ENCODE peak calls at places on chromosomes 11 and 22, in nine cellular contexts. One of them, this sample, is unnamed. For H3K27me3, the result is how much of the 10 kb centered on the place peaks cover.

GRCh38 chr11:2899080-2899783 is 13.7 kb upstream of the CDKN1C start:
- DNase-seq in CD8-positive, alpha-beta memory T cell: no peak
- DNase-seq in tibial artery: peak
- DNase-seq in naive thymus-derived CD4-positive, alpha-beta T cell: no peak
- DNase-seq in heart left ventricle: no peak
- DNase-seq in PC-3: no peak
- DNase-seq in SJSA1: no peak
- DNase-seq in fibroblast of lung: no peak
- DNase-seq in GM23248: no peak
- DNase-seq in this sample: peak

GRCh38 chr22:48761546-48761945 is 1066.1 kb downstream of the BRD1 start:
- DNase-seq in naive thymus-derived CD4-positive, alpha-beta T cell: no peak
- DNase-seq in SJSA1: no peak
- DNase-seq in CD8-positive, alpha-beta memory T cell: no peak
- DNase-seq in PC-3: no peak
- DNase-seq in fibroblast of lung: no peak
- DNase-seq in GM23248: no peak
- DNase-seq in heart left ventricle: no peak
- DNase-seq in tibial artery: peak
- DNase-seq in this sample: peak

GRCh38 chr11:74010306-74010981 is 1.6 kb upstream of the UCP3 start:
- DNase-seq in SJSA1: no peak
- DNase-seq in PC-3: no peak
- DNase-seq in GM23248: no peak
- DNase-seq in CD8-positive, alpha-beta memory T cell: no peak
- DNase-seq in heart left ventricle: no peak
- DNase-seq in naive thymus-derived CD4-positive, alpha-beta T cell: no peak
- DNase-seq in fibroblast of lung: no peak
- DNase-seq in tibial artery: no peak
- DNase-seq in this sample: no peak

GRCh38 chr11:34194576-34195335 is 89.3 kb downstream of the NAT10 start:
- DNase-seq in fibroblast of lung: no peak
- DNase-seq in CD8-positive, alpha-beta memory T cell: no peak
- DNase-seq in naive thymus-derived CD4-positive, alpha-beta T cell: no peak
- DNase-seq in tibial artery: no peak
- DNase-seq in GM23248: no peak
- DNase-seq in PC-3: no peak
- DNase-seq in SJSA1: no peak
- DNase-seq in heart left ventricle: no peak
- DNase-seq in this sample: no peak

GRCh38 chr11:37026326-37026725 is 428.3 kb upstream of the RAG2 start:
- DNase-seq in naive thymus-derived CD4-positive, alpha-beta T cell: no peak
- DNase-seq in heart left ventricle: no peak
- DNase-seq in tibial artery: no peak
- DNase-seq in fibroblast of lung: no peak
- DNase-seq in GM23248: no peak
- DNase-seq in SJSA1: no peak
- DNase-seq in CD8-positive, alpha-beta memory T cell: no peak
- DNase-seq in PC-3: no peak
- DNase-seq in this sample: no peak

GRCh38 chr22:38657248-38657909 is 941 bp downstream of the CBY1 start:
- DNase-seq in fibroblast of lung: peak
- DNase-seq in heart left ventricle: no peak
- DNase-seq in SJSA1: no peak
- DNase-seq in PC-3: peak
- DNase-seq in CD8-positive, alpha-beta memory T cell: peak
- DNase-seq in GM23248: peak
- DNase-seq in tibial artery: no peak
- DNase-seq in naive thymus-derived CD4-positive, alpha-beta T cell: peak
- DNase-seq in this sample: no peak

GRCh38 chr11:19961225-19961624 is 199.1 kb downstream of the DBX1 start:
- DNase-seq in naive thymus-derived CD4-positive, alpha-beta T cell: no peak
- DNase-seq in tibial artery: no peak
- DNase-seq in fibroblast of lung: no peak
- DNase-seq in CD8-positive, alpha-beta memory T cell: no peak
- DNase-seq in PC-3: no peak
- DNase-seq in heart left ventricle: no peak
- DNase-seq in SJSA1: no peak
- DNase-seq in GM23248: no peak
- DNase-seq in this sample: no peak

GRCh38 chr22:22848364-22848866 is 39.2 kb upstream of the IGLL5 start:
- DNase-seq in CD8-positive, alpha-beta memory T cell: peak
- DNase-seq in fibroblast of lung: peak
- DNase-seq in PC-3: peak
- DNase-seq in GM23248: peak
- DNase-seq in heart left ventricle: peak
- DNase-seq in SJSA1: peak
- DNase-seq in naive thymus-derived CD4-positive, alpha-beta T cell: peak
- DNase-seq in tibial artery: peak
- DNase-seq in this sample: peak

GRCh38 chr22:31881867-31882266 is 62.5 kb upstream of the YWHAH start:
- DNase-seq in PC-3: no peak
- DNase-seq in fibroblast of lung: no peak
- DNase-seq in SJSA1: no peak
- DNase-seq in heart left ventricle: no peak
- DNase-seq in CD8-positive, alpha-beta memory T cell: no peak
- DNase-seq in GM23248: no peak
- DNase-seq in tibial artery: no peak
- DNase-seq in naive thymus-derived CD4-positive, alpha-beta T cell: no peak
- DNase-seq in this sample: no peak

GRCh38 chr11:71183878-71184277 is 68.5 kb downstream of the SHANK2 start:
- DNase-seq in naive thymus-derived CD4-positive, alpha-beta T cell: no peak
- DNase-seq in CD8-positive, alpha-beta memory T cell: no peak
- DNase-seq in heart left ventricle: no peak
- DNase-seq in PC-3: no peak
- DNase-seq in tibial artery: peak
- DNase-seq in fibroblast of lung: no peak
- DNase-seq in SJSA1: no peak
- DNase-seq in GM23248: no peak
- DNase-seq in this sample: peak

GRCh38 chr11:1913271-1914060 is 6.0 kb upstream of the TNNT3 start:
- DNase-seq in fibroblast of lung: no peak
- DNase-seq in PC-3: no peak
- DNase-seq in tibial artery: no peak
- DNase-seq in SJSA1: no peak
- DNase-seq in GM23248: no peak
- DNase-seq in heart left ventricle: no peak
- DNase-seq in CD8-positive, alpha-beta memory T cell: no peak
- DNase-seq in naive thymus-derived CD4-positive, alpha-beta T cell: no peak
- DNase-seq in this sample: peak

GRCh38 chr11:94895451-94895850 is 77.9 kb downstream of the CWC15 start:
- DNase-seq in GM23248: peak
- DNase-seq in CD8-positive, alpha-beta memory T cell: no peak
- DNase-seq in SJSA1: no peak
- DNase-seq in fibroblast of lung: peak
- DNase-seq in heart left ventricle: no peak
- DNase-seq in tibial artery: no peak
- DNase-seq in naive thymus-derived CD4-positive, alpha-beta T cell: no peak
- DNase-seq in PC-3: no peak
- DNase-seq in this sample: no peak

GRCh38 chr11:95584180-95584579 is 205.4 kb downstream of the FAM76B start:
- DNase-seq in heart left ventricle: no peak
- DNase-seq in SJSA1: peak
- DNase-seq in tibial artery: no peak
- DNase-seq in PC-3: no peak
- DNase-seq in CD8-positive, alpha-beta memory T cell: no peak
- DNase-seq in fibroblast of lung: peak
- DNase-seq in GM23248: peak
- DNase-seq in naive thymus-derived CD4-positive, alpha-beta T cell: no peak
- DNase-seq in this sample: no peak

GRCh38 chr11:104623518-104623917 is 274.7 kb downstream of the CASP12 start:
- DNase-seq in CD8-positive, alpha-beta memory T cell: no peak
- DNase-seq in naive thymus-derived CD4-positive, alpha-beta T cell: no peak
- DNase-seq in GM23248: peak
- DNase-seq in heart left ventricle: no peak
- DNase-seq in fibroblast of lung: peak
- DNase-seq in PC-3: peak
- DNase-seq in tibial artery: no peak
- DNase-seq in SJSA1: peak
- DNase-seq in this sample: no peak

GRCh38 chr11:720017-720641 is 14.1 kb downstream of the EPS8L2 start:
- DNase-seq in naive thymus-derived CD4-positive, alpha-beta T cell: no peak
- DNase-seq in CD8-positive, alpha-beta memory T cell: no peak
- DNase-seq in GM23248: no peak
- DNase-seq in fibroblast of lung: no peak
- DNase-seq in SJSA1: no peak
- DNase-seq in heart left ventricle: no peak
- DNase-seq in tibial artery: no peak
- DNase-seq in PC-3: no peak
- DNase-seq in this sample: no peak

GRCh38 chr11:57464343-57465181 is 4.2 kb downstream of the RTN4RL2 start:
- DNase-seq in PC-3: no peak
- DNase-seq in heart left ventricle: no peak
- DNase-seq in GM23248: no peak
- DNase-seq in SJSA1: no peak
- DNase-seq in tibial artery: no peak
- DNase-seq in fibroblast of lung: no peak
- DNase-seq in naive thymus-derived CD4-positive, alpha-beta T cell: no peak
- DNase-seq in CD8-positive, alpha-beta memory T cell: no peak
- DNase-seq in this sample: no peak

GRCh38 chr11:66745356-66746235 is 16.6 kb upstream of the SPTBN2 start:
- DNase-seq in naive thymus-derived CD4-positive, alpha-beta T cell: no peak
- DNase-seq in fibroblast of lung: no peak
- DNase-seq in PC-3: peak
- DNase-seq in CD8-positive, alpha-beta memory T cell: peak
- DNase-seq in tibial artery: no peak
- DNase-seq in SJSA1: no peak
- DNase-seq in heart left ventricle: no peak
- DNase-seq in GM23248: peak
- DNase-seq in this sample: peak

GRCh38 chr11:120096756-120097191 is 41.1 kb downstream of the TRIM29 start:
- DNase-seq in tibial artery: no peak
- DNase-seq in GM23248: no peak
- DNase-seq in PC-3: no peak
- DNase-seq in SJSA1: no peak
- DNase-seq in CD8-positive, alpha-beta memory T cell: no peak
- DNase-seq in naive thymus-derived CD4-positive, alpha-beta T cell: no peak
- DNase-seq in heart left ventricle: no peak
- DNase-seq in fibroblast of lung: no peak
- DNase-seq in this sample: no peak

GRCh38 chr11:64619196-64619595 is 28.2 kb downstream of the SLC22A12 start:
- DNase-seq in heart left ventricle: no peak
- DNase-seq in GM23248: no peak
- DNase-seq in SJSA1: no peak
- DNase-seq in PC-3: no peak
- DNase-seq in tibial artery: no peak
- DNase-seq in naive thymus-derived CD4-positive, alpha-beta T cell: no peak
- DNase-seq in fibroblast of lung: no peak
- DNase-seq in CD8-positive, alpha-beta memory T cell: no peak
- DNase-seq in this sample: peak
- H3K27ac ChIP-seq in heart left ventricle: no peak
- H3K27ac ChIP-seq in GM23248: no peak
- H3K27ac ChIP-seq in SJSA1: no peak
- H3K27ac ChIP-seq in PC-3: no peak
- H3K27ac ChIP-seq in tibial artery: no peak
- H3K27ac ChIP-seq in naive thymus-derived CD4-positive, alpha-beta T cell: no peak
- H3K27ac ChIP-seq in fibroblast of lung: no peak
- H3K27ac ChIP-seq in CD8-positive, alpha-beta memory T cell: no peak
- H3K27ac ChIP-seq in this sample: peak

DNA sequence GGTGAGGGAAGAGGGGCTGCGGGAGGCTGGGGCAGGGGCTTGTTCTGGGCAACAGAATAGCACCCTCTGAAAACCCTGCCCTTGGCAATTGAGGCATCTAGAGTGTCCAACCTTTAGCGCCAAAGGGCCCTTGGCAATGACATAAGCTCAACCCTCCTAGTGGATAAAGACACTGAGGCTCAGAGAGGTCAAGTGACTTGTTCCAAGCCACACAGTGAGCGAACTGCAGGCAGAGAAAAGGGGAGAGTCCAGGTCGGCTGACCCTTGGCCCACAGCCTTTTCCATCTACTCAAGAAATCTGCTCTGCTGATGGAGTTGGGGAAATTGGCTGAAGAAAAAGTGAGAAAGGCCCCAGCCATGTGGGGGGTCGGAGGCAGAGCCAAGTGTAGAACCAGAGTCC is 2.9 kb downstream of the SEC14L2 start:
- DNase-seq in tibial artery: no peak
- DNase-seq in fibroblast of lung: no peak
- DNase-seq in heart left ventricle: no peak
- DNase-seq in CD8-positive, alpha-beta memory T cell: no peak
- DNase-seq in naive thymus-derived CD4-positive, alpha-beta T cell: no peak
- DNase-seq in PC-3: no peak
- DNase-seq in SJSA1: no peak
- DNase-seq in GM23248: no peak
- DNase-seq in this sample: no peak
- H3K27me3 ChIP-seq in tibial artery: under half
- H3K27me3 ChIP-seq in fibroblast of lung: under half
- H3K27me3 ChIP-seq in heart left ventricle: under half
- H3K27me3 ChIP-seq in CD8-positive, alpha-beta memory T cell: under half
- H3K27me3 ChIP-seq in naive thymus-derived CD4-positive, alpha-beta T cell: under half
- H3K27me3 ChIP-seq in PC-3: under half
- H3K27me3 ChIP-seq in SJSA1: under half
- H3K27me3 ChIP-seq in GM23248: under half
- H3K27me3 ChIP-seq in this sample: under half

GRCh38 chr11:80436547-80436946 is 995.7 kb upstream of the TENM4 start:
- DNase-seq in fibroblast of lung: no peak
- DNase-seq in CD8-positive, alpha-beta memory T cell: no peak
- DNase-seq in PC-3: no peak
- DNase-seq in tibial artery: no peak
- DNase-seq in SJSA1: no peak
- DNase-seq in naive thymus-derived CD4-positive, alpha-beta T cell: no peak
- DNase-seq in GM23248: no peak
- DNase-seq in heart left ventricle: no peak
- DNase-seq in this sample: no peak
- H3K27ac ChIP-seq in fibroblast of lung: no peak
- H3K27ac ChIP-seq in CD8-positive, alpha-beta memory T cell: no peak
- H3K27ac ChIP-seq in PC-3: no peak
- H3K27ac ChIP-seq in tibial artery: no peak
- H3K27ac ChIP-seq in SJSA1: no peak
- H3K27ac ChIP-seq in naive thymus-derived CD4-positive, alpha-beta T cell: no peak
- H3K27ac ChIP-seq in GM23248: no peak
- H3K27ac ChIP-seq in heart left ventricle: no peak
- H3K27ac ChIP-seq in this sample: no peak

DNA sequence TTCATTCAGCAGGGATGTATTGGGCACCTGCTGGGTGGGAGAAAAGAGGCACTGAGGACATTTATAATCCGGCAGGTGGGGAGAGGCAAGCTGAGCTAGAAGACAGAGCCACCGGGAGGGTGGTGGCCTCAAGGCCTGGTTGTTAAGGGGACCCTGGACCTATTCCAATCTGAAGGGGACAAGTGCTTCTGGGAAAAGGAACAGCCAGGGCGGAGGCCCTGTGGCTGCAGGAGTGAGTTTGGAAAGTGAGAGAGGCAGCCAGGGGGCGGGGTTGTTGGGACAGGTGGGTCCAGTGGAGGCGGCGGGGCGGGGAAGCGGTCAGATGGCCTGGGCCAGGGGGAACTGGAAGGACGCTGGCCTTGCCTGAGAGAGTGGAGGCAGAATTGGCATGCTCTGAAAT is 29.1 kb downstream of the ANO1 start:
- DNase-seq in GM23248: no peak
- DNase-seq in heart left ventricle: no peak
- DNase-seq in SJSA1: no peak
- DNase-seq in fibroblast of lung: no peak
- DNase-seq in tibial artery: no peak
- DNase-seq in naive thymus-derived CD4-positive, alpha-beta T cell: no peak
- DNase-seq in CD8-positive, alpha-beta memory T cell: no peak
- DNase-seq in PC-3: no peak
- DNase-seq in this sample: peak
- H3K27me3 ChIP-seq in GM23248: under half
- H3K27me3 ChIP-seq in heart left ventricle: under half
- H3K27me3 ChIP-seq in SJSA1: under half
- H3K27me3 ChIP-seq in fibroblast of lung: under half
- H3K27me3 ChIP-seq in tibial artery: under half
- H3K27me3 ChIP-seq in naive thymus-derived CD4-positive, alpha-beta T cell: under half
- H3K27me3 ChIP-seq in CD8-positive, alpha-beta memory T cell: under half
- H3K27me3 ChIP-seq in PC-3: under half
- H3K27me3 ChIP-seq in this sample: under half

GRCh38 chr22:50304528-50305392 is 2.7 kb downstream of the PLXNB2 start:
- DNase-seq in CD8-positive, alpha-beta memory T cell: no peak
- DNase-seq in naive thymus-derived CD4-positive, alpha-beta T cell: no peak
- DNase-seq in PC-3: peak
- DNase-seq in heart left ventricle: peak
- DNase-seq in GM23248: peak
- DNase-seq in fibroblast of lung: peak
- DNase-seq in SJSA1: no peak
- DNase-seq in tibial artery: peak
- DNase-seq in this sample: no peak
- H3K27ac ChIP-seq in CD8-positive, alpha-beta memory T cell: no peak
- H3K27ac ChIP-seq in naive thymus-derived CD4-positive, alpha-beta T cell: no peak
- H3K27ac ChIP-seq in PC-3: peak
- H3K27ac ChIP-seq in heart left ventricle: peak
- H3K27ac ChIP-seq in GM23248: peak
- H3K27ac ChIP-seq in fibroblast of lung: peak
- H3K27ac ChIP-seq in SJSA1: no peak
- H3K27ac ChIP-seq in tibial artery: peak
- H3K27ac ChIP-seq in this sample: peak

This sample was measured in left lung.